ENCODE peak calls at places on chromosomes 3 and 15, in six cellular contexts. S, P, H, X, G and D are unnamed samples. For H3K36me3, the result is how much of the 10 kb centered on the place peaks cover.

GRCh38 chr3:82940124-82940523 is 1178.7 kb upstream of the GBE1 start:
- DNase-seq in S (no peak), P (no peak), H (no peak), X (no peak), G (no peak), D (no peak)

GRCh38 chr3:48370330-48370708 is 1.7 kb upstream of the FBXW12 start:
- DNase-seq in S (no peak), P (no peak), H (no peak), X (no peak), G (no peak), D (no peak)

GRCh38 chr3:177483182-177483967 is 286.1 kb upstream of the TBL1XR1 start:
- DNase-seq in S (no peak), P (no peak), H (peak), X (peak), G (no peak), D (no peak)

GRCh38 chr3:183386651-183387050 is 41.8 kb downstream of the MCF2L2 start:
- DNase-seq in S (no peak), P (no peak), H (no peak), X (no peak), G (peak), D (no peak)

GRCh38 chr3:61985020-61985419 is 388.3 kb downstream of the FEZF2 start:
- DNase-seq in S (peak), P (peak), H (no peak), X (no peak), G (no peak), D (no peak)

GRCh38 chr15:78750566-78750965 is 60.7 kb downstream of the ADAMTS7 start:
- DNase-seq in S (peak), P (no peak), H (no peak), X (peak), G (no peak), D (peak)

GRCh38 chr15:34986326-34987181 is 1.5 kb downstream of the ZNF770 start:
- DNase-seq in S (peak), P (no peak), H (no peak), X (no peak), G (peak), D (no peak)

GRCh38 chr3:159821148-159821547 is 167.5 kb upstream of the IL12A start:
- DNase-seq in S (no peak), P (no peak), H (no peak), X (no peak), G (no peak), D (no peak)

GRCh38 chr3:98657429-98657828 is 64.0 kb upstream of the CPOX start:
- DNase-seq in S (peak), P (no peak), H (no peak), X (peak), G (peak), D (peak)

GRCh38 chr3:126100688-126101301 is 16.9 kb upstream of the SLC41A3 start:
- DNase-seq in S (peak), P (peak), H (no peak), X (no peak), G (no peak), D (peak)

GRCh38 chr3:72032435-72033118 is 247.6 kb upstream of the PROK2 start:
- DNase-seq in S (no peak), P (no peak), H (no peak), X (no peak), G (peak), D (no peak)

GRCh38 chr3:140816804-140817203 is 124.8 kb upstream of the SLC25A36 start:
- DNase-seq in S (no peak), P (no peak), H (no peak), X (no peak), G (no peak), D (no peak)

GRCh38 chr15:80072285-80072684 is 12.8 kb downstream of the ZFAND6 start:
- DNase-seq in S (peak), P (peak), H (peak), X (peak), G (peak), D (peak)

GRCh38 chr3:174863488-174863887 is 4.4 kb downstream of the NAALADL2 start:
- DNase-seq in S (peak), P (no peak), H (no peak), X (no peak), G (no peak), D (no peak)

GRCh38 chr3:45968706-45969105 is 25.4 kb downstream of the CXCR6 start:
- DNase-seq in S (peak), P (no peak), H (no peak), X (no peak), G (no peak), D (no peak)

GRCh38 chr3:177523991-177524438 is 326.7 kb upstream of the TBL1XR1 start:
- DNase-seq in S (no peak), P (no peak), H (peak), X (no peak), G (no peak), D (no peak)

GRCh38 chr15:92455271-92455670 is 61.6 kb downstream of the ST8SIA2 start:
- DNase-seq in S (no peak), P (no peak), H (no peak), X (no peak), G (no peak), D (no peak)

GRCh38 chr3:186705882-186706780 is 11.0 kb upstream of the KNG1 start:
- DNase-seq in S (no peak), P (no peak), H (no peak), X (no peak), G (no peak), D (no peak)

GRCh38 chr3:173745952-173746682 is 348.6 kb downstream of the NLGN1 start:
- DNase-seq in S (peak), P (no peak), H (no peak), X (peak), G (no peak), D (no peak)

GRCh38 chr3:191412764-191413163 is 48.2 kb upstream of the PYDC2 start:
- DNase-seq in S (peak), P (peak), H (no peak), X (no peak), G (no peak), D (no peak)

GRCh38 chr3:112136959-112137693 is 4.1 kb upstream of the GCSAM start:
- DNase-seq in S (peak), P (no peak), H (peak), X (no peak), G (peak), D (no peak)

GRCh38 chr15:83287541-83288027 is 3.1 kb upstream of the BNC1 start:
- DNase-seq in S (peak), P (peak), H (no peak), X (no peak), G (no peak), D (no peak)

GRCh38 chr15:80265021-80265420 is 13.0 kb upstream of the CTXND1 start:
- DNase-seq in S (peak), P (no peak), H (no peak), X (no peak), G (no peak), D (no peak)

GRCh38 chr3:82942041-82942440 is 1180.6 kb upstream of the GBE1 start:
- DNase-seq in S (no peak), P (no peak), H (no peak), X (no peak), G (no peak), D (no peak)

GRCh38 chr15:68806220-68807105 is 14.2 kb downstream of the ANP32A start:
- DNase-seq in S (no peak), P (no peak), H (no peak), X (no peak), G (no peak), D (no peak)

GRCh38 chr15:88681610-88682221 is 42.9 kb downstream of the ISG20 start:
- DNase-seq in S (no peak), P (no peak), H (peak), X (peak), G (no peak), D (no peak)

GRCh38 chr3:123090700-123091585 is 24.1 kb downstream of the PDIA5 start:
- DNase-seq in S (no peak), P (no peak), H (no peak), X (no peak), G (no peak), D (no peak)

DNA sequence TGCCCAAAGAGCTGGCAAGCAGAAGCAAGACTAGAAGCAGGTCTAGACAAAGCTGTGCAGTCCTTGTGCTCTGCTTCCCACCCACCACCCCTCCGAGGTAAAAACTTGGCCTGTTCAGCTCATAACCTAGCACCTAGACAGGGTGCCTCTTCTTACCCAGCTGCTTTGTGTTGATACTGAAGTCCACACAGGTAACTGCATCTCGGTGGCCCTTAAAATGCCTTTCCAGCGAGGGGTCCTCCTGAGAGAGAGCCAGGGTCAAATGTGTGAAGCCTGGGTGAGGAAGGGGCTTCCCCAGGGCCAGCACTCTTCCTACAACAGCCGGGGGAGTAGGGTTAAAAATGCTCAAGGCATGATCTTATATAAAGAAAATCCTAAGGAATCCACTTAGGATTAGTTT is 3.4 kb downstream of the POC1A start:
- DNase-seq in S (no peak), P (no peak), H (no peak), X (no peak), G (no peak), D (no peak)
- H3K36me3 ChIP-seq in S (under half), P (under half), H (under half), X (under half), G (under half), D (under half)

DNA sequence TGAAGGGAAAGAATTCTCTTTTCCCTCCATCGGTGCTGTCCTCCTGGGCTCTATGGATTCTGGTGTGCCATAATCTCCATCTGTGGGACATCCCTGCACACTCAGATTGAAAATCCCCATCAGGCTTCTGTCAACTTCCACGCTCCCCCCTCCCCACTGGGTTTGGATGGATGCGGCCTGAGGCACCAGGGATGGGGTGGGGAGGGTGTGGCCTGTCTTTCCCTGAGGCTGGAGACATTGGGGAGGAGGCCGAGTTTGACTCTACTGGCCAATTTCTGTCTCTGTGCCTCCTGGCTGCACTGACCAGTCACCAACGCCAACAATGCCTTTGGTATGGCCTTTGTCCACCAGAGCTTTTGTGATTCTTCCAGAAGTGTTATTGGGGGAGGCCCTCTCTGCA is 16.3 kb upstream of the FBLN2 start:
- DNase-seq in S (no peak), P (no peak), H (no peak), X (no peak), G (no peak), D (no peak)
- H3K4me3 ChIP-seq in S (no peak), P (no peak), H (no peak), X (no peak), G (no peak), D (no peak)

GRCh38 chr15:64716452-64716851 is 58.9 kb downstream of the RBPMS2 start:
- DNase-seq in S (no peak), P (no peak), H (peak), X (no peak), G (no peak), D (no peak)

GRCh38 chr15:64720188-64720587 is 55.2 kb downstream of the RBPMS2 start:
- DNase-seq in S (no peak), P (no peak), H (no peak), X (no peak), G (no peak), D (no peak)

GRCh38 chr15:64717130-64717529 is 58.3 kb downstream of the RBPMS2 start:
- DNase-seq in S (no peak), P (no peak), H (no peak), X (no peak), G (no peak), D (no peak)

GRCh38 chr15:64713592-64713991 is 61.8 kb downstream of the RBPMS2 start:
- DNase-seq in S (no peak), P (no peak), H (no peak), X (no peak), G (no peak), D (no peak)

GRCh38 chr15:64717735-64718495 is 57.5 kb downstream of the RBPMS2 start:
- DNase-seq in S (no peak), P (no peak), H (no peak), X (no peak), G (no peak), D (no peak)
- H3K36me3 ChIP-seq in S (under half), P (under half), H (under half), X (under half), G (under half), D (under half)

DNA sequence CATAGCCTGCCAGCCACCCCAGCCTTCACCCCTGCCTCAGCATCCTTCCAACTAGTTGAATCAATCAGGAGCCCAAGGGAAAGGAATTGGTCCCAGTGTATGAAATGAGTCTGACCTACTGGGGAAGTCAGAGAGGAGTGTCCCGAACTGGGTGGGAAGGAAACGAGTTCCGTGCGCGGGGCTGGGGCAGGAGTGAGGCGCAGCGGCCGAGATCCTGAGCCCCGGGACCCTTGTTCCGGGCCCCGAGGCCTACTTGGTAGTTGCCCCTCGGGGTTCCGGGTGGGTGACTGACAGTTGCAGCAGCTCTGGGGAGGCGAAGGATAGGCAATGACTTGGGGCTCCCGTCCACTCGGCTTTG is 1.1 kb upstream of the PLCL2 start:
- DNase-seq in S (no peak), P (no peak), H (no peak), X (no peak), G (no peak), D (no peak)
- H3K4me3 ChIP-seq in S (peak), P (peak), H (no peak), X (peak), G (peak), D (peak)

GRCh38 chr15:22871481-22872076 is 33.1 kb downstream of the NIPA2 start:
- DNase-seq in S (no peak), P (no peak), H (no peak), X (no peak), G (no peak), D (no peak)
- H3K36me3 ChIP-seq in S (half or more), P (under half), H (under half), X (under half), G (half or more), D (under half)

GRCh38 chr3:2944628-2945027 is 165.5 kb downstream of the IL5RA start:
- DNase-seq in S (no peak), P (no peak), H (no peak), X (no peak), G (no peak), D (no peak)
- H3K4me3 ChIP-seq in S (no peak), P (no peak), H (no peak), X (no peak), G (no peak), D (no peak)

GRCh38 chr15:28113426-28114113 is 14.5 kb upstream of the OCA2 start:
- DNase-seq in S (no peak), P (no peak), H (no peak), X (no peak), G (no peak), D (no peak)

GRCh38 chr15:28111552-28111951 is 12.4 kb upstream of the OCA2 start:
- DNase-seq in S (no peak), P (no peak), H (no peak), X (no peak), G (no peak), D (no peak)

GRCh38 chr15:28114114-28114455 is 15.0 kb upstream of the OCA2 start:
- DNase-seq in S (no peak), P (no peak), H (no peak), X (no peak), G (no peak), D (no peak)

GRCh38 chr15:28112101-28112760 is 13.1 kb upstream of the OCA2 start:
- DNase-seq in S (no peak), P (no peak), H (no peak), X (no peak), G (no peak), D (no peak)

DNA sequence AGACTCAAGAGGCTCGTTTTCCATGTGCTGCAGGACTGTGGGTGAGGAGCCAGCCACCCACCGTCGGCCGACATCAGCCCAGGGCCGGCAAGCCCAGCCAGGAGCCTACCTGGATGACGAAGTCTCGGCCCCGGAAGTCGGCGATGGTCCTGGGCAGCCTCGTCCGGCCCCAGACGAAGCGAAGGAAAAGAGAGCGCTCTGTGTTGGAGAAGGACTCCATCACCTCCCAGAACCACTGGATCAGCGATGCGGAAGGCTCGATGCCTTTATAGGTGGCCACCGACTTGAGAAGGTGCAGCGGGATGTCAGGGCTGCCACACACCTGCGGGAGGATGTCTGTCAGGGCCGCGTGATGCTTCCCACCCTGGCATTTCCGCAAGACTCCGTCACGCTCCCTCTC is 13.8 kb upstream of the OCA2 start:
- DNase-seq in S (no peak), P (no peak), H (no peak), X (no peak), G (no peak), D (no peak)
- H3K36me3 ChIP-seq in S (under half), P (under half), H (under half), X (under half), G (under half), D (under half)

DNA sequence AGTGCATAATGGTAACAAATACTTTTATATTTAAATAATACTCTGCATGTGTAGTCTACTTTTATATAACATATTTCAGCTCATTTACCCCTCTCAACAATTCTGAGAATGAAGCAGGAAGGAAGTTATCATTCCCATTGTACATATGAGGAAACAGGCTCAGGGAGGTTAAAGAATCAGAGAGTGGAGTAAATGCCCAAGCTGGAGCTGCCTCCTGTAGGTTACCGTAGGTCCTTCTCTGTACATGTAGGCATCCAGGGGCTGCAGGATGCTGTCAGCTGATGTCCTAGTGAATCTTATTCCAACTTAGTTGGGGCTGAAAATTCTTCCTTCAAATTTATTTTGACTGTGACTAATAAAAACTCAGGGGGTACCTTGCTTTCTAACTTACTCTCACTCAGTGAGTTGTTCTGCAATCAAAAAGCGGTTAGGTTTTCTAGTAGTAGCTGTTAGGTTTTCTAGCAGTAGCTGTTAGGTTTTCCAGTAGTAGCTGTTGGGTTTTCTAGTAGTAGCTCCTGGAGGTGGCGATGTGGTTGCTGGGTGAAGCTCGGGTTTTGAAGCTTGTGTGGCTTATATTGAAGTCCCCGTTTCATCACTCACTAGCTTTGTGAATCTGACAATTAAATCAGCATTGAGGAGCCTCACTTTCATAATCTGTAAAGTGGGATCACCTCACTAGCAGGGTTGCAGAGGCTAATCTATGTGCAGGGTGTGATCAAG is 357.0 kb downstream of the NR2F2 start:
- DNase-seq in S (no peak), P (no peak), H (no peak), X (no peak), G (no peak), D (no peak)
- H3K4me3 ChIP-seq in S (no peak), P (no peak), H (no peak), X (no peak), G (no peak), D (no peak)

GRCh38 chr3:24683090-24683489 is 188.4 kb upstream of the THRB start:
- DNase-seq in S (peak), P (no peak), H (peak), X (no peak), G (no peak), D (no peak)

GRCh38 chr3:24680214-24680967 is 185.7 kb upstream of the THRB start:
- DNase-seq in S (peak), P (no peak), H (peak), X (peak), G (peak), D (peak)

GRCh38 chr3:24683511-24684384 is 189.1 kb upstream of the THRB start:
- DNase-seq in S (peak), P (no peak), H (peak), X (peak), G (peak), D (peak)

GRCh38 chr3:24684506-24685023 is 189.9 kb upstream of the THRB start:
- DNase-seq in S (no peak), P (no peak), H (no peak), X (peak), G (no peak), D (no peak)

DNA sequence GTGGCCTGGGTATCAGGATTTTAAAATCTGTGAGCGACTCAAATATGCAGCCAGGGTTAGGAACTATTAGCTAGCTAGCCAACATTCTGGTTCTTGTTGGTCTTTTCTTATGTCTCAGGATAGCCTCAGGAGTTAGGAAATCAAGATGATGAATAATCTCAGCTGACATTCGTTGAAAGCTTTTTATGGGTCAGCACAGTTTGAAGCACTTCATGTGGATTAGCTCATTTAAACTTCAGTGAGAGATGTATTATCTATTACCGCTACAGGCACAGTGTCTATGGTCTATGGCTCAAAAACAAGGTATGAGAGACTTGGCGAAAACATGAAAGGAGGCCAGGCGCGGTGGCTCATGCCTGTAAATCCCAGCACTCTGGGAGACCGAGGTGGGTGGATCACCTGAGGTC is 187.5 kb upstream of the THRB start:
- DNase-seq in S (peak), P (peak), H (no peak), X (no peak), G (no peak), D (no peak)
- H3K36me3 ChIP-seq in S (under half), P (under half), H (under half), X (under half), G (under half), D (under half)

GRCh38 chr15:74780523-74780982 is 1.3 kb upstream of the CSK start:
- DNase-seq in S (no peak), P (no peak), H (no peak), X (no peak), G (no peak), D (no peak)
- H3K4me3 ChIP-seq in S (no peak), P (no peak), H (peak), X (no peak), G (no peak), D (no peak)